ENCODE peak calls at places on chromosome 12, in four cellular contexts. Y, E, S and A are unnamed samples.

GRCh38 chr12:96883571-96883970 is 23.5 kb upstream of the NEDD1 start:
- DNase-seq in S (no peak), Y (no peak), E (peak; percentile 12), A (no peak)

GRCh38 chr12:80056845-80057244 is 42.5 kb upstream of the OTOGL start:
- DNase-seq in Y (no peak), S (no peak), E (peak; percentile 86), A (no peak)

GRCh38 chr12:2593045-2593444 is 201.7 kb upstream of the FKBP4 start:
- DNase-seq in S (no peak), E (no peak), Y (no peak), A (no peak)

GRCh38 chr12:132524405-132524804 is 34.5 kb downstream of the FBRSL1 start:
- DNase-seq in E (peak; percentile 17), Y (no peak), S (no peak), A (no peak)

GRCh38 chr12:19692566-19692965 is 253.3 kb downstream of the AEBP2 start:
- DNase-seq in Y (no peak), E (no peak), S (no peak), A (no peak)

GRCh38 chr12:80175307-80175930 is 76.1 kb downstream of the OTOGL start:
- DNase-seq in Y (peak; percentile 59), E (no peak), S (no peak), A (no peak)

GRCh38 chr12:62123721-62124203 is 136.4 kb upstream of the USP15 start:
- DNase-seq in S (peak; percentile 67), Y (peak; percentile 54), E (peak; percentile 63), A (peak; percentile 84)

GRCh38 chr12:34404377-34405285 is 382.3 kb downstream of the ALG10 start:
- DNase-seq in S (no peak), E (no peak), Y (no peak), A (peak; percentile 16)

GRCh38 chr12:74111688-74112360 is 425.8 kb upstream of the ATXN7L3B start:
- DNase-seq in Y (no peak), E (no peak), S (peak; percentile 61), A (peak; percentile 94)

GRCh38 chr12:18135086-18135485 is 45.1 kb upstream of the RERGL start:
- DNase-seq in E (no peak), Y (no peak), S (no peak), A (no peak)

GRCh38 chr12:122871851-122872785 is 23.8 kb downstream of the VPS37B start:
- DNase-seq in S (peak; percentile 96), E (peak; percentile 76), Y (peak; percentile 49), A (peak; percentile 99)

GRCh38 chr12:79690156-79690605 is 583 bp downstream of the PAWR start:
- DNase-seq in Y (peak; percentile 31), S (peak; percentile 84), E (no peak), A (no peak)

GRCh38 chr12:64181504-64182291 is 40.4 kb downstream of the KICS2 start:
- DNase-seq in S (peak; percentile 49), E (peak; percentile 95), Y (no peak), A (peak; percentile 74)

GRCh38 chr12:29234965-29235364 is 85.9 kb downstream of the FAR2 start:
- DNase-seq in E (peak; percentile 32), S (no peak), Y (no peak), A (no peak)

GRCh38 chr12:3137268-3137761 is 60.1 kb downstream of the TSPAN9 start:
- DNase-seq in Y (no peak), S (peak; percentile 46), E (peak; percentile 30), A (peak; percentile 85)

GRCh38 chr12:16350682-16351081 is 3.2 kb downstream of the MGST1 start:
- DNase-seq in E (peak; percentile 97), Y (no peak), S (peak; percentile 59), A (no peak)

GRCh38 chr12:45051490-45052105 is 699 bp upstream of the DBX2 start:
- DNase-seq in E (peak; percentile 3), S (peak; percentile 9), Y (no peak), A (peak; percentile 76)

GRCh38 chr12:71134405-71134804 is 23.4 kb downstream of the TSPAN8 start:
- DNase-seq in S (no peak), Y (no peak), E (no peak), A (no peak)

GRCh38 chr12:104975621-104976343 is 10.3 kb upstream of the NOPCHAP1 start:
- DNase-seq in E (peak; percentile 15), S (no peak), Y (no peak), A (no peak)

GRCh38 chr12:104957388-104958008 is 592 bp downstream of the SLC41A2 start:
- DNase-seq in S (no peak), Y (peak; percentile 39), E (no peak), A (no peak)

GRCh38 chr12:72201457-72201856 is 70.7 kb upstream of the TRHDE start:
- DNase-seq in E (no peak), Y (no peak), S (no peak), A (no peak)

GRCh38 chr12:49750027-49750977 is 8.9 kb downstream of the TMBIM6 start:
- DNase-seq in Y (no peak), E (peak; percentile 84), S (peak; percentile 14), A (no peak)

GRCh38 chr12:80830533-80831088 is 107.1 kb downstream of the LIN7A start:
- DNase-seq in E (no peak), S (no peak), Y (peak; percentile 12), A (no peak)

GRCh38 chr12:130026608-130027176 is 122.9 kb upstream of the TMEM132D start:
- DNase-seq in E (no peak), S (peak; percentile 63), Y (peak; percentile 17), A (peak; percentile 92)

GRCh38 chr12:97595936-97596335 is 133.3 kb downstream of the RMST start:
- DNase-seq in E (no peak), S (no peak), Y (no peak), A (no peak)

GRCh38 chr12:97757431-97758091 is 295.0 kb downstream of the RMST start:
- DNase-seq in S (no peak), Y (no peak), E (peak; percentile 31), A (no peak)

GRCh38 chr12:120962487-120963054 is 15.8 kb upstream of the HNF1A start:
- DNase-seq in Y (no peak), E (no peak), S (no peak), A (no peak)

GRCh38 chr12:50764116-50764860 is 387 bp downstream of the ATF1 start:
- DNase-seq in E (peak; percentile 28), S (peak; percentile 84), Y (peak; percentile 69), A (peak; percentile 89)

GRCh38 chr12:85626031-85626781 is 210.0 kb downstream of the RASSF9 start:
- DNase-seq in S (no peak), E (peak; percentile 86), Y (no peak), A (no peak)

GRCh38 chr12:4579305-4580097 is 17.5 kb downstream of the DYRK4 start:
- DNase-seq in E (peak; percentile 15), Y (no peak), S (peak; percentile 67), A (peak; percentile 70)

GRCh38 chr12:26636710-26637328 is 196.2 kb downstream of the ITPR2 start:
- DNase-seq in E (peak; percentile 53), S (no peak), Y (no peak), A (no peak)

GRCh38 chr12:59834659-59835474 is 239.0 kb downstream of the SLC16A7 start:
- DNase-seq in S (peak; percentile 31), E (peak; percentile 67), Y (no peak), A (no peak)

GRCh38 chr12:49942921-49943662 is 7.4 kb upstream of the AQP2 start:
- DNase-seq in Y (peak; percentile 12), S (no peak), E (no peak), A (peak; percentile 82)

GRCh38 chr12:95402096-95402495 is 71.9 kb upstream of the METAP2 start:
- DNase-seq in S (peak; percentile 26), Y (no peak), E (no peak), A (peak; percentile 66)

DNA sequence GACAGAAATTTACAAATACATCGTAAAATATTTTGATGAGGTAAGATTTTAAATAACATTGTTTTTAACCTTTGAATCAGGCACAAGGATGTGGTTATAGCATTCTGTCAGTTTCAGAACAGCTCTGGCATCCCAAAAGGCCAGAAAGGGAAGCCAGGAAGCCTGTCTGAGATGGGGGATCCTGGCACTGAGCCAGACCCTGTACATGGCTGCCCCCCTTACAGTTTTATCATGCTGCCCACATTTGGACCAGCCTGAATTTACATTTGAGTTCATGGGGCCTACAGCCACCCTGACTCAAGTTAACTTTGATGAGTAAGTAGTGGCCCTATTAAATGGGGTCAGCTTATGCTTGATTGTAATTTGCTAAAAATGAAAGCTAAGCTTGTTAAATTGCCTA is 155.6 kb downstream of the PLXNC1 start:
- DNase-seq in E (no peak), S (no peak), Y (no peak), A (no peak)
- H3K27ac ChIP-seq in E (no peak overlapping the region), S (no peak overlapping the region), Y (no peak overlapping the region), A (no peak overlapping the region)

DNA sequence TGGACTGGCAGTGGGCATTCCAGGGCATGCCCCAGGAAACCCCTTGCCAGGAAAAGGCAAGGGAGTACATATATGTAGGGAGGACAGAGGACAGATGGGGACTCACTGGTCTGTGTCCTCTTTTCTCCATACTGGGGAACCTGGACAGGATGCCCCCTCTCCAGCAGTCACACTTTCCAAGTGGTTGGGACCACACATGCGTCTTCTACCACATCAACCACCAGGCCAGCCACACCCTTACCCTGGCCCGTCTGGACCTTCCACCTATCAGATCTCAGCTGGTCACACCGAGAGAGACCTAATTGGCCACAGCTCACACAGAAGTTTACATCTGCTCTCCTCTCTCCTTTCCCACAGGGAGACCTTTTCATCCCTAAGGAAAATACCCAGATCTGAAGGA is 8.3 kb downstream of the ANKRD33 start:
- DNase-seq in Y (no peak), E (no peak), S (no peak), A (peak; percentile 51)
- H3K9ac ChIP-seq in Y (no peak overlapping the region), E (no peak overlapping the region), S (no peak overlapping the region), A (no peak overlapping the region)

GRCh38 chr12:53870122-53870521 is 68.5 kb upstream of the HOXC13 start:
- DNase-seq in E (no peak), S (no peak), Y (no peak), A (no peak)
- TF ChIP-seq CTCF in E (no peak), S (peak; percentile 15), Y (no peak), A (peak; percentile 47)

DNA sequence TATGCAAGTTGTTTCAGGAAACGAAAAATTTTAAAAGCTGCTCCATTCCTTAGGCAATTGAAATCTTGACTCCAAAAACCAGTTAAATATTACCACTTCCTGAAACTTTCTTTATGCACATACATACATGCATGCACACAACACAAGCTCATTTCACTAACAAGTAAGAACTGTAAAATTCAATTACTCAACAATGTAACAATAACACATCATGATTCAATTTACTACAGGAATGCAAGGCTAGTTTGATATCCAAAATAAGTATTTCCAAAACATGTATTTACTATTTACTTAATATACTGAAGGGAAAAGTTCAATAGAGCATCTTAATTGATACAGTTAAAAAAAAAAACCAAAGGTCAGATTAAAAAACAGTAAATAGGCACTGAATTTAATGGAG is 19.6 kb downstream of the NAP1L1 start:
- DNase-seq in S (no peak), E (no peak), Y (no peak), A (no peak)
- H3K27ac ChIP-seq in S (no peak overlapping the region), E (no peak overlapping the region), Y (no peak overlapping the region), A (no peak overlapping the region)

GRCh38 chr12:57235728-57236131 is 6.2 kb downstream of the SHMT2 start:
- DNase-seq in E (no peak), S (no peak), Y (no peak), A (no peak)
- H3K9ac ChIP-seq in E (peak overlapping the region; percentile 0), S (no peak overlapping the region), Y (no peak overlapping the region), A (no peak overlapping the region)